ENCODE peak calls at places on chromosome 7, in five cellular contexts. U is RWPE1; I is activated naive CD8-positive, alpha-beta T cell treated with anti-CD3 and anti-CD28 coated beads, Interleukin-2, amount 50 U/mL, for 24 hours; J is NCI-H1105; B is body of pancreas. P is an unnamed sample.

GRCh38 chr7:1418505-1419309 is 40.6 kb downstream of the MICALL2 start:
- DNase-seq in U (peak), B (no peak), I (no peak), J (no peak), P (no peak)

GRCh38 chr7:38335490-38336135 is 62.2 kb upstream of the TARP start:
- DNase-seq in J (peak), B (peak), U (peak), I (peak), P (peak)

GRCh38 chr7:101169110-101169837 is 3.9 kb upstream of the VGF start:
- DNase-seq in U (no peak), I (no peak), J (no peak), B (no peak), P (no peak)

GRCh38 chr7:45889367-45890067 is 1.2 kb downstream of the IGFBP1 start:
- DNase-seq in J (no peak), I (no peak), B (no peak), U (no peak), P (no peak)

GRCh38 chr7:69283421-69283820 is 314.9 kb upstream of the AUTS2 start:
- DNase-seq in B (peak), J (no peak), I (no peak), U (no peak), P (no peak)

GRCh38 chr7:43914795-43915194 is 8.4 kb upstream of the URGCP start:
- DNase-seq in J (no peak), I (no peak), B (no peak), U (no peak), P (no peak)

GRCh38 chr7:130270947-130271790 is 4.5 kb downstream of the CPA2 start:
- DNase-seq in B (peak), J (no peak), U (no peak), I (no peak), P (no peak)

GRCh38 chr7:122413339-122413738 is 108.8 kb upstream of the FEZF1 start:
- DNase-seq in I (no peak), J (no peak), B (no peak), U (no peak), P (no peak)

P was measured in small intestine.